ENCODE peak calls at places on chromosomes 16 and 17, in five cellular contexts. One of them, this sample, is unnamed.
A peak's percentile ranks its signal among the peaks of the same experiment; 100 is the strongest.

GRCh38 chr17:50198026-50198669 is 3.3 kb downstream of the COL1A1 start:
- DNase-seq in Calu3: peak; percentile 88
- DNase-seq in activated naive CD8-positive, alpha-beta T cell treated with anti-CD3 and anti-CD28 coated beads, Interleukin-2, amount 50 U/mL, for 24 hours: peak; percentile 69
- DNase-seq in left ventricle myocardium superior: peak; percentile 69
- DNase-seq in NCI-H2171 treated with DMSO at 0.1 percent for 48 hours: peak; percentile 7
- DNase-seq in this sample: peak; percentile 24

GRCh38 chr16:24198807-24199533 is 57.2 kb upstream of the CACNG3 start:
- DNase-seq in Calu3: no peak
- DNase-seq in activated naive CD8-positive, alpha-beta T cell treated with anti-CD3 and anti-CD28 coated beads, Interleukin-2, amount 50 U/mL, for 24 hours: no peak
- DNase-seq in left ventricle myocardium superior: no peak
- DNase-seq in NCI-H2171 treated with DMSO at 0.1 percent for 48 hours: no peak
- DNase-seq in this sample: no peak

GRCh38 chr17:4600563-4600962 is 16.2 kb downstream of the SMTNL2 start:
- DNase-seq in Calu3: no peak
- DNase-seq in activated naive CD8-positive, alpha-beta T cell treated with anti-CD3 and anti-CD28 coated beads, Interleukin-2, amount 50 U/mL, for 24 hours: no peak
- DNase-seq in left ventricle myocardium superior: peak; percentile 85
- DNase-seq in NCI-H2171 treated with DMSO at 0.1 percent for 48 hours: peak; percentile 70
- DNase-seq in this sample: no peak

GRCh38 chr16:65116818-65117430 is 4.9 kb downstream of the CDH11 start:
- DNase-seq in Calu3: no peak
- DNase-seq in activated naive CD8-positive, alpha-beta T cell treated with anti-CD3 and anti-CD28 coated beads, Interleukin-2, amount 50 U/mL, for 24 hours: no peak
- DNase-seq in left ventricle myocardium superior: no peak
- DNase-seq in NCI-H2171 treated with DMSO at 0.1 percent for 48 hours: no peak
- DNase-seq in this sample: no peak

GRCh38 chr17:37607637-37608368 is 1.4 kb downstream of the SYNRG start:
- DNase-seq in Calu3: no peak
- DNase-seq in activated naive CD8-positive, alpha-beta T cell treated with anti-CD3 and anti-CD28 coated beads, Interleukin-2, amount 50 U/mL, for 24 hours: peak; percentile 22
- DNase-seq in left ventricle myocardium superior: no peak
- DNase-seq in NCI-H2171 treated with DMSO at 0.1 percent for 48 hours: no peak
- DNase-seq in this sample: no peak

GRCh38 chr17:44642861-44643260 is 13.4 kb upstream of the MEIOC start:
- DNase-seq in Calu3: no peak
- DNase-seq in activated naive CD8-positive, alpha-beta T cell treated with anti-CD3 and anti-CD28 coated beads, Interleukin-2, amount 50 U/mL, for 24 hours: no peak
- DNase-seq in left ventricle myocardium superior: no peak
- DNase-seq in NCI-H2171 treated with DMSO at 0.1 percent for 48 hours: no peak
- DNase-seq in this sample: no peak

GRCh38 chr16:10205688-10206087 is 23.5 kb upstream of the GRIN2A start:
- DNase-seq in Calu3: no peak
- DNase-seq in activated naive CD8-positive, alpha-beta T cell treated with anti-CD3 and anti-CD28 coated beads, Interleukin-2, amount 50 U/mL, for 24 hours: no peak
- DNase-seq in left ventricle myocardium superior: no peak
- DNase-seq in NCI-H2171 treated with DMSO at 0.1 percent for 48 hours: no peak
- DNase-seq in this sample: no peak

GRCh38 chr16:80045944-80046660 is 445.6 kb upstream of the MAF start:
- DNase-seq in Calu3: no peak
- DNase-seq in activated naive CD8-positive, alpha-beta T cell treated with anti-CD3 and anti-CD28 coated beads, Interleukin-2, amount 50 U/mL, for 24 hours: no peak
- DNase-seq in left ventricle myocardium superior: no peak
- DNase-seq in NCI-H2171 treated with DMSO at 0.1 percent for 48 hours: no peak
- DNase-seq in this sample: no peak

GRCh38 chr17:55340726-55341125 is 76.0 kb downstream of the HLF start:
- DNase-seq in Calu3: no peak
- DNase-seq in activated naive CD8-positive, alpha-beta T cell treated with anti-CD3 and anti-CD28 coated beads, Interleukin-2, amount 50 U/mL, for 24 hours: no peak
- DNase-seq in left ventricle myocardium superior: no peak
- DNase-seq in NCI-H2171 treated with DMSO at 0.1 percent for 48 hours: no peak
- DNase-seq in this sample: no peak

GRCh38 chr17:41811549-41812175 is at the start of gene P3H4:
- DNase-seq in Calu3: peak; percentile 89
- DNase-seq in activated naive CD8-positive, alpha-beta T cell treated with anti-CD3 and anti-CD28 coated beads, Interleukin-2, amount 50 U/mL, for 24 hours: peak; percentile 72
- DNase-seq in left ventricle myocardium superior: peak; percentile 91
- DNase-seq in NCI-H2171 treated with DMSO at 0.1 percent for 48 hours: peak; percentile 74
- DNase-seq in this sample: peak; percentile 43